ENCODE peak calls at places on chromosome 10, in eight cellular contexts. One of them, this sample, is unnamed.

GRCh38 chr10:118802126-118802793 is 47.5 kb upstream of the CACUL1 start:
- DNase-seq in adrenal gland: no peak
- DNase-seq in esophagus squamous epithelium: no peak
- DNase-seq in esophagus muscularis mucosa: no peak
- DNase-seq in heart left ventricle: no peak
- DNase-seq in IMR-90: no peak
- DNase-seq in lower leg skin: no peak
- DNase-seq in GM12892: no peak
- DNase-seq in this sample: no peak

GRCh38 chr10:4683137-4683536 is 142.9 kb upstream of the AKR1E2 start:
- DNase-seq in esophagus muscularis mucosa: no peak
- DNase-seq in adrenal gland: no peak
- DNase-seq in IMR-90: no peak
- DNase-seq in lower leg skin: no peak
- DNase-seq in GM12892: no peak
- DNase-seq in esophagus squamous epithelium: no peak
- DNase-seq in heart left ventricle: no peak
- DNase-seq in this sample: no peak

GRCh38 chr10:4733150-4733842 is 92.7 kb upstream of the AKR1E2 start:
- DNase-seq in heart left ventricle: no peak
- DNase-seq in adrenal gland: no peak
- DNase-seq in IMR-90: no peak
- DNase-seq in esophagus muscularis mucosa: no peak
- DNase-seq in GM12892: no peak
- DNase-seq in lower leg skin: peak
- DNase-seq in esophagus squamous epithelium: no peak
- DNase-seq in this sample: no peak

GRCh38 chr10:131653550-131654470 is 247.0 kb upstream of the PPP2R2D start:
- DNase-seq in esophagus squamous epithelium: no peak
- DNase-seq in lower leg skin: no peak
- DNase-seq in IMR-90: no peak
- DNase-seq in esophagus muscularis mucosa: no peak
- DNase-seq in GM12892: no peak
- DNase-seq in adrenal gland: no peak
- DNase-seq in heart left ventricle: no peak
- DNase-seq in this sample: no peak

GRCh38 chr10:130782467-130782866 is 529.1 kb downstream of the TCERG1L start:
- DNase-seq in esophagus muscularis mucosa: no peak
- DNase-seq in GM12892: no peak
- DNase-seq in IMR-90: no peak
- DNase-seq in esophagus squamous epithelium: no peak
- DNase-seq in heart left ventricle: no peak
- DNase-seq in adrenal gland: no peak
- DNase-seq in lower leg skin: no peak
- DNase-seq in this sample: no peak

GRCh38 chr10:86756511-86757109 is at the start of gene BMPR1A:
- DNase-seq in GM12892: peak
- DNase-seq in esophagus squamous epithelium: peak
- DNase-seq in IMR-90: peak
- DNase-seq in esophagus muscularis mucosa: no peak
- DNase-seq in heart left ventricle: no peak
- DNase-seq in adrenal gland: peak
- DNase-seq in lower leg skin: peak
- DNase-seq in this sample: peak

GRCh38 chr10:26524161-26524831 is 86.2 kb downstream of the APBB1IP start:
- DNase-seq in heart left ventricle: no peak
- DNase-seq in adrenal gland: no peak
- DNase-seq in esophagus squamous epithelium: no peak
- DNase-seq in IMR-90: no peak
- DNase-seq in esophagus muscularis mucosa: peak
- DNase-seq in lower leg skin: no peak
- DNase-seq in GM12892: no peak
- DNase-seq in this sample: no peak

GRCh38 chr10:111344804-111345203 is 268.0 kb downstream of the ADRA2A start:
- DNase-seq in adrenal gland: no peak
- DNase-seq in lower leg skin: no peak
- DNase-seq in esophagus muscularis mucosa: no peak
- DNase-seq in heart left ventricle: no peak
- DNase-seq in GM12892: no peak
- DNase-seq in IMR-90: no peak
- DNase-seq in esophagus squamous epithelium: no peak
- DNase-seq in this sample: no peak

GRCh38 chr10:52212802-52213510 is 101.1 kb upstream of the DKK1 start:
- DNase-seq in GM12892: no peak
- DNase-seq in IMR-90: no peak
- DNase-seq in lower leg skin: no peak
- DNase-seq in heart left ventricle: no peak
- DNase-seq in esophagus muscularis mucosa: no peak
- DNase-seq in esophagus squamous epithelium: no peak
- DNase-seq in adrenal gland: no peak
- DNase-seq in this sample: no peak

GRCh38 chr10:52778511-52779392 is 6.2 kb upstream of the MBL2 start:
- DNase-seq in lower leg skin: no peak
- DNase-seq in heart left ventricle: no peak
- DNase-seq in esophagus squamous epithelium: no peak
- DNase-seq in GM12892: no peak
- DNase-seq in adrenal gland: no peak
- DNase-seq in IMR-90: peak
- DNase-seq in esophagus muscularis mucosa: peak
- DNase-seq in this sample: no peak

GRCh38 chr10:62811159-62811875 is 4.8 kb downstream of the EGR2 start:
- DNase-seq in IMR-90: no peak
- DNase-seq in lower leg skin: no peak
- DNase-seq in adrenal gland: no peak
- DNase-seq in GM12892: peak
- DNase-seq in esophagus squamous epithelium: no peak
- DNase-seq in esophagus muscularis mucosa: no peak
- DNase-seq in heart left ventricle: no peak
- DNase-seq in this sample: no peak

GRCh38 chr10:69901623-69902505 is 100.2 kb downstream of the COL13A1 start:
- DNase-seq in lower leg skin: no peak
- DNase-seq in heart left ventricle: no peak
- DNase-seq in esophagus squamous epithelium: no peak
- DNase-seq in IMR-90: peak
- DNase-seq in adrenal gland: peak
- DNase-seq in esophagus muscularis mucosa: no peak
- DNase-seq in GM12892: peak
- DNase-seq in this sample: peak

GRCh38 chr10:21334891-21335696 is 190.4 kb downstream of the SKIDA1 start:
- DNase-seq in GM12892: no peak
- DNase-seq in heart left ventricle: peak
- DNase-seq in esophagus squamous epithelium: no peak
- DNase-seq in esophagus muscularis mucosa: no peak
- DNase-seq in lower leg skin: peak
- DNase-seq in IMR-90: peak
- DNase-seq in adrenal gland: peak
- DNase-seq in this sample: peak

GRCh38 chr10:77104459-77104980 is 533.1 kb downstream of the KCNMA1 start:
- DNase-seq in GM12892: no peak
- DNase-seq in IMR-90: peak
- DNase-seq in esophagus squamous epithelium: no peak
- DNase-seq in adrenal gland: peak
- DNase-seq in esophagus muscularis mucosa: peak
- DNase-seq in lower leg skin: peak
- DNase-seq in heart left ventricle: peak
- DNase-seq in this sample: peak

GRCh38 chr10:126926568-126926967 is 21.3 kb downstream of the DOCK1 start:
- DNase-seq in adrenal gland: no peak
- DNase-seq in lower leg skin: no peak
- DNase-seq in heart left ventricle: no peak
- DNase-seq in esophagus muscularis mucosa: no peak
- DNase-seq in esophagus squamous epithelium: no peak
- DNase-seq in IMR-90: no peak
- DNase-seq in GM12892: no peak
- DNase-seq in this sample: no peak

GRCh38 chr10:96850825-96851224 is 18.7 kb downstream of the LCOR start:
- DNase-seq in GM12892: no peak
- DNase-seq in adrenal gland: no peak
- DNase-seq in lower leg skin: peak
- DNase-seq in IMR-90: peak
- DNase-seq in esophagus muscularis mucosa: no peak
- DNase-seq in esophagus squamous epithelium: no peak
- DNase-seq in heart left ventricle: no peak
- DNase-seq in this sample: no peak

GRCh38 chr10:35400600-35401268 is 64.4 kb downstream of the CCNY start:
- DNase-seq in adrenal gland: no peak
- DNase-seq in heart left ventricle: no peak
- DNase-seq in IMR-90: no peak
- DNase-seq in GM12892: no peak
- DNase-seq in esophagus squamous epithelium: no peak
- DNase-seq in esophagus muscularis mucosa: no peak
- DNase-seq in lower leg skin: no peak
- DNase-seq in this sample: no peak

GRCh38 chr10:74821501-74821900 is 4.9 kb upstream of the KAT6B start:
- DNase-seq in lower leg skin: no peak
- DNase-seq in GM12892: no peak
- DNase-seq in adrenal gland: peak
- DNase-seq in esophagus muscularis mucosa: no peak
- DNase-seq in heart left ventricle: no peak
- DNase-seq in IMR-90: no peak
- DNase-seq in esophagus squamous epithelium: no peak
- DNase-seq in this sample: no peak

GRCh38 chr10:15419279-15419874 is 48.3 kb upstream of the FAM171A1 start:
- DNase-seq in GM12892: no peak
- DNase-seq in lower leg skin: no peak
- DNase-seq in adrenal gland: peak
- DNase-seq in IMR-90: peak
- DNase-seq in esophagus squamous epithelium: no peak
- DNase-seq in heart left ventricle: no peak
- DNase-seq in esophagus muscularis mucosa: no peak
- DNase-seq in this sample: no peak

DNA sequence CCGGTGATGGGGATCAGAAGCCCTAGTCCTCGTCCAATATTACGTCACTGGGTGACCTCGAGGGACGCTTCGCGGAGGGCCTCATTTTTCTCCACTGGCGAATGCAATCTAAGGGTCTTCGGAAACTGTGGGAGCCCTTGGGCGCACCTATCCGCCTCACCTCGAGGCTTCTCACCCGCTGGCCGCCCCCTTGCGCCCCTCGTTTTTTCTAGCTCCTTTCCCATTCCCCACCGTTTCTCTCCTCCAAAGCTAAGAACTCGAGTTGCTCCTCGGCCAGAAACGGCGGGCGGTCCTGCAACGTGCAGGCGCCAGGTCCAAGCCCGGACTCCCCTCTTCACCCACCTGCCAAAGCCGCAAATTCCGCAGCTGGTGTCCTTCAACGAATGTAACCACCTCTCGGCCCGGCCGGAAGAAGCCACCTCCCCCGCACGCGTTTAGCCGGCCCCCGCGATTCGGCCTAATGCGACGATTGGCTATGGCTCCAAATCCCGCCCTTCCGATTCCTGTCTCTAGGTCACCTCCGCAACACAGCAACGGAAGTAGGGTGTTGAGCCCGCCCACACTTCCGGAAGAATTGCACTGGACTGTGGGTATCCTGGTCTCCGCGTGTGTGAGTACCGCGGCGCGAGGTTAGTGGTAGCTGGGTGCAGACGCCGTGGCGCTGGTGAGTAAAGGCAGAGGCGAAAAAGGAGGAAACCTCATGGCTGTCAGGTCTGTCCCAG is at the start of the genes ATP5MK and PDCD11:
- DNase-seq in adrenal gland: peak
- DNase-seq in IMR-90: peak
- DNase-seq in lower leg skin: peak
- DNase-seq in GM12892: peak
- DNase-seq in esophagus squamous epithelium: peak
- DNase-seq in heart left ventricle: peak
- DNase-seq in esophagus muscularis mucosa: peak
- DNase-seq in this sample: peak
- TF ChIP-seq POLR2A in adrenal gland: peak
- TF ChIP-seq POLR2A in IMR-90: peak
- TF ChIP-seq POLR2A in lower leg skin: no peak
- TF ChIP-seq POLR2A in GM12892: peak
- TF ChIP-seq POLR2A in esophagus squamous epithelium: peak
- TF ChIP-seq POLR2A in heart left ventricle: peak
- TF ChIP-seq POLR2A in esophagus muscularis mucosa: peak
- TF ChIP-seq POLR2A in this sample: peak

GRCh38 chr10:72248477-72249151 is 25.1 kb upstream of the DDIT4 start:
- DNase-seq in lower leg skin: peak
- DNase-seq in heart left ventricle: peak
- DNase-seq in adrenal gland: peak
- DNase-seq in IMR-90: no peak
- DNase-seq in esophagus squamous epithelium: peak
- DNase-seq in GM12892: peak
- DNase-seq in esophagus muscularis mucosa: peak
- DNase-seq in this sample: no peak
- TF ChIP-seq POLR2A in lower leg skin: no peak
- TF ChIP-seq POLR2A in heart left ventricle: no peak
- TF ChIP-seq POLR2A in adrenal gland: peak
- TF ChIP-seq POLR2A in IMR-90: no peak
- TF ChIP-seq POLR2A in esophagus squamous epithelium: peak
- TF ChIP-seq POLR2A in GM12892: peak
- TF ChIP-seq POLR2A in esophagus muscularis mucosa: no peak
- TF ChIP-seq POLR2A in this sample: no peak

DNA sequence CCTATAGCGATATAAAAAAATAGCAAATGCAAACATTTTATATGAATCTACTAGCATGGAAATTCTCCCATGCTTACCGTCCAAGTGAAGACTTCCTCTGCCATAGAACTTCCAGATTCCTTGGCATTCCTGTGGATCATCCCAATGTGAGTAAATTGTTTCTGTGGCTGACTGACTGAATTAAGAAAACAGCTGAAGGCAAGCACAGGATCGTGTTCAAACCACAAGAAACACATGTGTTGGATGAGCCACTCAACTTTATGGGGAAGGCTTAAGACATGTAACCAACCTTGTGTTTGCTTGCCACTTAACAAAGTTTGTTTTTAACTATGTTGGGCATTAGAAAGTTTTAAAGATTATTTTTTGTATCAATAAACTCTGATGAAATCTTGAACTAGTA is 2.6 kb upstream of the MYPN start:
- DNase-seq in esophagus squamous epithelium: no peak
- DNase-seq in esophagus muscularis mucosa: no peak
- DNase-seq in IMR-90: peak
- DNase-seq in heart left ventricle: no peak
- DNase-seq in GM12892: no peak
- DNase-seq in adrenal gland: no peak
- DNase-seq in lower leg skin: no peak
- DNase-seq in this sample: no peak
- TF ChIP-seq POLR2A in esophagus squamous epithelium: no peak
- TF ChIP-seq POLR2A in esophagus muscularis mucosa: no peak
- TF ChIP-seq POLR2A in IMR-90: peak
- TF ChIP-seq POLR2A in heart left ventricle: no peak
- TF ChIP-seq POLR2A in GM12892: no peak
- TF ChIP-seq POLR2A in adrenal gland: no peak
- TF ChIP-seq POLR2A in lower leg skin: no peak
- TF ChIP-seq POLR2A in this sample: no peak

DNA sequence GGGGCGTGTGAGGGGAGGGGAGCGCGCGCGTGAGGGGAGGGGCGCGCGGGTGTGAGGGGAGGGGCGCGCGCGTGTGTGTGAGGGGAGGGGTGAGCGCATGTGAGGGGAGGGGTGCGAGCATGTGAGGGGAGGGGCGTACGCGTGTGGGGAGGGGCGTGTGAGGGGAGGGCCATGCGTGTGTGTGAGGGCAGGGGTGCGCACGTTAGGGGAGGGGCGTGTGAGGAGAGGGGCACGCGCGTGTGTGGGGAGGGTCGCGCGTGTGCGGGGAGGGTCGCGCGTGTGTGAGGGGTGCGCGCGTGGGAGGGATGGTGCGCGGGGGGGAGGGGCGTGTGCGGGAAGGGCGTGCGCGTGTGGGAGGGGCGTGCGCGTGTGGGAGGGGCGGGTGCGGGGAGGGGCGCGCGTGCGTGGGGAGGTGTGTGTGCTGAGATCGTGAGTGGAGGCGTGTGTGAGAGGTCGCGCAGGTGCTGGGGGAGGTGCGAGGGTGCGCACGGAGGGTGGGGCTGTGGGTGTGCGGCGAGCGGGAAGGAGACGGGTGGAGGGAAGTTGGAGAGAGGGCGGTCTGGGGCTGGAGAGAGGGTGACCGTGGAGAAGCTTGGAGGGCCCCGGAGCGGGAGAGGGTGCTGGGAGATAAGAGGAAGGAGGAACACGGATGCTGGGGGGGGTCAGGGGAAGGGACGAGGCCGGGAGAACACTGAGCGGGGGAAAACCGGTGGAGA is 19.7 kb downstream of the MXI1 start:
- DNase-seq in adrenal gland: peak
- DNase-seq in esophagus squamous epithelium: peak
- DNase-seq in IMR-90: peak
- DNase-seq in GM12892: peak
- DNase-seq in lower leg skin: peak
- DNase-seq in esophagus muscularis mucosa: no peak
- DNase-seq in heart left ventricle: peak
- DNase-seq in this sample: peak
- TF ChIP-seq POLR2A in adrenal gland: no peak
- TF ChIP-seq POLR2A in esophagus squamous epithelium: no peak
- TF ChIP-seq POLR2A in IMR-90: no peak
- TF ChIP-seq POLR2A in GM12892: no peak
- TF ChIP-seq POLR2A in lower leg skin: no peak
- TF ChIP-seq POLR2A in esophagus muscularis mucosa: no peak
- TF ChIP-seq POLR2A in heart left ventricle: no peak
- TF ChIP-seq POLR2A in this sample: no peak

This sample was measured in H54.